ENCODE peak calls at places on chromosomes 13 and 19, in nine cellular contexts. N, F, T, H, J, G, U, D and W are unnamed samples.

GRCh38 chr13:72295173-72295572 is 428.2 kb upstream of the DACH1 start:
- DNase-seq in N (no peak), F (no peak), T (no peak), H (no peak), J (no peak), G (no peak), U (no peak), D (no peak), W (no peak)

GRCh38 chr13:34748078-34748477 is 194.0 kb upstream of the NBEA start:
- DNase-seq in N (peak; percentile 50), F (peak; percentile 13), T (no peak), H (no peak), J (no peak), G (peak; percentile 62), U (peak; percentile 73), D (peak; percentile 76), W (no peak)

GRCh38 chr13:111317042-111317550 is 3.3 kb upstream of the TEX29 start:
- DNase-seq in N (no peak), F (no peak), T (no peak), H (no peak), J (no peak), G (peak; percentile 27), U (no peak), D (no peak), W (no peak)

GRCh38 chr13:51584731-51585191 is 499 bp downstream of the WDFY2 start:
- DNase-seq in N (peak; percentile 67), F (peak; percentile 33), T (peak; percentile 15), H (peak; percentile 23), J (peak; percentile 36), G (peak; percentile 81), U (peak; percentile 65), D (peak; percentile 80), W (no peak)

GRCh38 chr19:7524992-7525739 is 2.7 kb downstream of the MCOLN1 start:
- DNase-seq in N (no peak), F (no peak), T (no peak), H (no peak), J (no peak), G (no peak), U (no peak), D (no peak), W (no peak)

GRCh38 chr13:21686761-21687391 is 16.0 kb downstream of the FGF9 start:
- DNase-seq in N (no peak), F (no peak), T (no peak), H (no peak), J (no peak), G (no peak), U (no peak), D (peak; percentile 63), W (no peak)

GRCh38 chr19:11495481-11495880 is 10.2 kb downstream of the ZNF653 start:
- DNase-seq in N (peak; percentile 39), F (no peak), T (no peak), H (no peak), J (no peak), G (no peak), U (no peak), D (no peak), W (no peak)

GRCh38 chr13:48304132-48304876 is 753 bp downstream of the RB1 start:
- DNase-seq in N (peak; percentile 39), F (peak; percentile 35), T (no peak), H (no peak), J (no peak), G (peak; percentile 69), U (peak; percentile 51), D (peak; percentile 26), W (peak; percentile 17)

GRCh38 chr13:109671919-109672318 is 114.5 kb downstream of the IRS2 start:
- DNase-seq in N (no peak), F (no peak), T (no peak), H (no peak), J (no peak), G (no peak), U (no peak), D (no peak), W (no peak)

GRCh38 chr13:44276061-44276460 is 97.6 kb upstream of the SERP2 start:
- DNase-seq in N (no peak), F (no peak), T (no peak), H (no peak), J (no peak), G (no peak), U (no peak), D (no peak), W (no peak)

GRCh38 chr13:62407871-62408270 is 992.2 kb upstream of the PCDH20 start:
- DNase-seq in N (no peak), F (no peak), T (no peak), H (no peak), J (no peak), G (no peak), U (no peak), D (no peak), W (no peak)

GRCh38 chr13:84297246-84297645 is 415.0 kb upstream of the SLITRK1 start:
- DNase-seq in N (no peak), F (no peak), T (no peak), H (no peak), J (no peak), G (no peak), U (no peak), D (no peak), W (no peak)

GRCh38 chr13:28744091-28744536 is 25.3 kb upstream of the SLC46A3 start:
- DNase-seq in N (no peak), F (peak; percentile 80), T (no peak), H (no peak), J (no peak), G (peak; percentile 65), U (no peak), D (peak; percentile 28), W (no peak)

DNA sequence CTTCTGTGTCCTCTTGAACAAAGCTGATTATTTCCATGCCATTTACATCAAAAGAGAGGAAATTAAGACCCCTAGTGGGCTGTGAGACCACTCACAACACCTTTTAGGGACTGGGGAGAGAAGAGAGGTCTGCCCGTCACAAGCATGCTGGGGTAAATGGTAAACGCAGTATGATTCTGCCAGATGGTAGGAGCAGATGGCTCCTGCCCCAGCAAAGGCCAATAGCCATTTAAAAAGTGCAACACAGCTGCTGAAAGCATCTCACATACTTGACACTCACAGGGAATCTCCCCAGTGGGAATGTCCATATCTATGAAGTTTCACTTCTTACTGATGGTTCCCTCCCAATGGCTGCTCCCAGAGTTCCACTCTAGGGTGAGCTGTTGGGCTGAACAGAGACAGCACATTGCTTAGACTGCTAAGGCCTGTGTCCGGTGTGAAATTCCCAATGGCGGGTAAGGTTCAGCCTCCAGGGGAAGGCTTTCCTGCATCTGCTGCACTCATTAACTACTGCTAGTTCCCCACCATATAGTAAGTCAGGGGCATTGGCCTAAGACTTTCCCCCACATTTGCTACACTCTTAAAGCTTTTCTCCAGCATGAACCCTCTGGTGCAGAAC is 7.4 kb downstream of the ZNF671 start:
- DNase-seq in N (no peak), F (no peak), T (no peak), H (no peak), J (peak; percentile 21), G (no peak), U (no peak), D (no peak), W (no peak)
- H3K4me3 ChIP-seq in N (no peak overlapping the region), F (no peak overlapping the region), T (no peak overlapping the region), H (no peak overlapping the region), J (no peak overlapping the region), G (no peak overlapping the region), U (no peak overlapping the region), D (no peak overlapping the region), W (no peak overlapping the region)

GRCh38 chr19:53160350-53160749 is 1.5 kb upstream of the ZNF347 start:
- DNase-seq in N (no peak), F (no peak), T (no peak), H (no peak), J (no peak), G (no peak), U (no peak), D (no peak), W (no peak)

GRCh38 chr19:53161123-53161522 is 2.3 kb upstream of the ZNF347 start:
- DNase-seq in N (no peak), F (no peak), T (no peak), H (no peak), J (no peak), G (no peak), U (no peak), D (no peak), W (no peak)

GRCh38 chr19:53165691-53166091 is 6.8 kb upstream of the ZNF347 start:
- DNase-seq in N (no peak), F (no peak), T (no peak), H (no peak), J (no peak), G (no peak), U (no peak), D (no peak), W (no peak)
- TF ChIP-seq CTCF in N (no peak), F (no peak), T (no peak), H (no peak), J (no peak), G (no peak), U (no peak), D (no peak), W (no peak)

GRCh38 chr19:38227272-38228004 is 3.4 kb upstream of the DPF1 start:
- DNase-seq in N (no peak), F (no peak), T (no peak), H (no peak), J (no peak), G (no peak), U (no peak), D (no peak), W (no peak)

GRCh38 chr19:38228491-38229439 is 4.7 kb upstream of the DPF1 start:
- DNase-seq in N (peak; percentile 15), F (no peak), T (no peak), H (no peak), J (peak; percentile 80), G (no peak), U (peak; percentile 51), D (no peak), W (no peak)

GRCh38 chr19:38231918-38232317 is 7.9 kb upstream of the DPF1 start:
- DNase-seq in N (no peak), F (no peak), T (no peak), H (no peak), J (no peak), G (no peak), U (no peak), D (no peak), W (no peak)

GRCh38 chr19:38228005-38228377 is 4.0 kb upstream of the DPF1 start:
- DNase-seq in N (no peak), F (no peak), T (no peak), H (no peak), J (peak; percentile 59), G (no peak), U (no peak), D (no peak), W (no peak)

DNA sequence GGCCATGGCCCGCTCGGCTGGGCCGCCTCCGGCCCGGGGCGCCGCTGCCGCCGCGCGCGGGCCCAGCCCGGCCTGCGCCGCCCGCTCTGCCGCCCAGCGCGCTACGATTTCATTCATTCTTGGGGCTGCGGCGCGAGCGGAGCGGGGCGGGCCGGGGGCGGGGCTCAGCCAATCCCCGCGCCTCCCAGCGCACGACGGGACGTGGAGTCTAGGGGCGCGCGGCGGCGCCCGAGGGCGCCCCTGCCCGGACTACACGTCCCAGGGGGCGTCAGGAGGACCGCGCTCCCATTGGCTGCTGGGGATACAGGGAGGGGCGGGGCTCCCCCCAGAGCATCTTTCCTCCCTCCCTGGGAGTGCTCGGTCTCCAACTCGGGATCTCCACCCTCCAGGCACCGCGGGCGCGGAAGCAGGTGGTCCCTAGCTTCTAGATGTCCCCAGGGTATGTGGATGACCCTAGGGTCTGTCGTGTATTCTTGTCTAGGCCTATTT is 5.6 kb upstream of the DPF1 start:
- DNase-seq in N (peak; percentile 46), F (peak; percentile 60), T (no peak), H (peak; percentile 85), J (peak; percentile 94), G (peak; percentile 77), U (peak; percentile 80), D (peak; percentile 43), W (no peak)
- H3K4me3 ChIP-seq in N (no peak overlapping the region), F (peak overlapping the region; percentile 51), T (no peak overlapping the region), H (peak overlapping the region; percentile 54), J (peak overlapping the region; percentile 77), G (no peak overlapping the region), U (peak overlapping the region; percentile 38), D (no peak overlapping the region), W (peak overlapping the region; percentile 52)

GRCh38 chr19:50401505-50402450 is 17.0 kb upstream of the SPIB start:
- DNase-seq in N (no peak), F (no peak), T (no peak), H (no peak), J (no peak), G (no peak), U (peak; percentile 21), D (no peak), W (no peak)
- TF ChIP-seq CTCF in N (no peak), F (peak; percentile 21), T (no peak), H (no peak), J (no peak), G (no peak), U (no peak), D (no peak), W (no peak)